ENCODE peak calls at places on chromosomes 6 and 20, in eight cellular contexts. B is small intestine; S is fibroblast of lung; A is SJSA1; T is HCT116; W is SK-N-SH; M is CD8-positive, alpha-beta memory T cell; F is sigmoid colon. I is an unnamed sample. For H3K36me3, the result is how much of the 10 kb centered on the place peaks cover.

GRCh38 chr6:111804627-111805235 is 68.5 kb downstream of the FYN start:
- DNase-seq in T (no peak), B (peak), S (peak), M (peak), F (no peak), W (no peak), A (peak), I (no peak)

GRCh38 chr6:84773431-84774173 is 9.2 kb upstream of the TBX18 start:
- DNase-seq in T (no peak), W (peak), M (no peak), A (no peak), F (no peak), S (no peak), B (no peak), I (no peak)

GRCh38 chr6:164628302-164628931 is 681.0 kb downstream of the C6orf118 start:
- DNase-seq in T (no peak), S (no peak), A (no peak), W (no peak), B (no peak), M (no peak), F (no peak), I (no peak)

GRCh38 chr20:1964061-1964460 is 29.8 kb downstream of the PDYN start:
- DNase-seq in M (no peak), A (no peak), B (no peak), S (no peak), T (no peak), W (no peak), F (peak), I (no peak)

GRCh38 chr6:122995930-122996796 is at the start of gene CLVS2:
- DNase-seq in W (peak), B (no peak), M (no peak), A (peak), T (no peak), F (peak), S (peak), I (no peak)

GRCh38 chr20:49690899-49691620 is 22.6 kb downstream of the B4GALT5 start:
- DNase-seq in M (no peak), A (no peak), F (no peak), B (peak), S (peak), W (no peak), T (peak), I (no peak)

GRCh38 chr6:62803094-62803493 is 408.2 kb upstream of the FKBP1C start:
- DNase-seq in A (no peak), F (no peak), W (no peak), T (no peak), M (no peak), S (no peak), B (no peak), I (peak)

GRCh38 chr6:90079555-90080490 is 185.6 kb downstream of the GJA10 start:
- DNase-seq in F (no peak), T (no peak), A (peak), M (peak), B (no peak), W (no peak), S (no peak), I (no peak)

GRCh38 chr6:145815875-145816274 is 1.3 kb upstream of the FBXO30 start:
- DNase-seq in W (peak), B (peak), T (no peak), F (no peak), M (no peak), S (peak), A (peak), I (no peak)

DNA sequence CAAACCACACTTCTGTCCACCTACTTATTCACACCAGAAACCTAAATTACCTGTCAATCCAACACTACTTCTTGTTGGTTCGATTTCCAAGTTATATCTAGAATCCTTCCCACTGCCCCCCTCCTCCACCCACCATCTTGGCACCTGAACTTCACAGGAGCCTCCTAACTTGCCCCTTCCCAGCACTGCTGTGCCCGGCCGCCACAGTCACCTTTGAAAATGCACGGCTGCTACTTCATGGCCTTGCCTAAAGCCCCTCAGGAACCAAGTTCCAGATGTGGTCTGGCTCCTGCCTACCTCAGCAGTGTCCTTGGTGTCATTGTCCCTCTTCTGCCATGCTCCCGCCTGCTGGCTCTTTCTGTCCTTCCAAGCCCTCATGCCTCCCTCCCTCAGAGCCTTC is 31.2 kb downstream of the PKIG start:
- DNase-seq in M (no peak), F (no peak), B (no peak), W (no peak), T (no peak), A (no peak), S (no peak), I (no peak)
- H3K27ac ChIP-seq in M (no peak), F (peak), B (no peak), W (no peak), T (no peak), A (no peak), S (no peak), I (no peak)

DNA sequence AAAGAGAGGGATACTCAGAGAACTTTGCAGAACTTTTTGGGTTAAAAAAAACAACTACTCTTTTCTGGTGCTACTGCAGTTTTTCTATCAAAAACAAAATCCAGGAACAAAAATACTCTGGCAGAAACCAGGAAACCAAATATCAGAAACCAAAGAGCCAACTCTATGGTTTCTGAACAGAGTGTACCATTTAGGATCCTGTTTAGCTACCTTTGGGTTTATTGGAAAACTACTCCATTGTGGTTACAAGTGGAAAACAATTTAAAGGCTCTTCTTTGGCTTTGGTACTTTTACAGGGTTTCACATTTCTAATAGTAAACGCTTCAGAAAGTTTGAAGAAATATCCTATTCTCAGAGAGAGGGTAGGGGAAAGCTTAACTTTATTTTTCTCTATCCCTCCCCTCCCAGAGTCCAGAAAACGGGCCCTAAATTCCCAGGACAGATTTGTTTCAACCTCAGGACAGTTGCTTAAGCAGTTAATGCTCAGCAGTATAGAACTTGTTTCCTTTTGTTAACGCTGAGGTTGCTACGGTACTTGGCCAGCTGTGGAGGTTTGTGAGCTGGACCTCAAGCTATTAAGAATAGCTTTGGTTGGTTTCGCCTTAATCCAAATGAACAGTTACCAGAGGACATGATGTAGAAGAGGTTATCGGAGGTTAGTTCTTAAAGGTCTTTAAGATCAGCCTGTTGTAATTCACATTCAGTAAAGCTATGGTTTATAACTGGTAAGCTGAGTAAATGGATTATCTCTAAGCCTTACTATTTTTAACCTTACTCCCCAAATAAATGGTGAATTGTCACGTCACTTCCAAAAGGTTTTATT is 47.9 kb downstream of the FOXO3 start:
- DNase-seq in A (no peak), B (no peak), S (peak), F (no peak), T (no peak), W (no peak), M (no peak), I (peak)
- H3K4me3 ChIP-seq in A (no peak), B (no peak), S (no peak), F (no peak), T (no peak), W (no peak), M (no peak), I (no peak)

DNA sequence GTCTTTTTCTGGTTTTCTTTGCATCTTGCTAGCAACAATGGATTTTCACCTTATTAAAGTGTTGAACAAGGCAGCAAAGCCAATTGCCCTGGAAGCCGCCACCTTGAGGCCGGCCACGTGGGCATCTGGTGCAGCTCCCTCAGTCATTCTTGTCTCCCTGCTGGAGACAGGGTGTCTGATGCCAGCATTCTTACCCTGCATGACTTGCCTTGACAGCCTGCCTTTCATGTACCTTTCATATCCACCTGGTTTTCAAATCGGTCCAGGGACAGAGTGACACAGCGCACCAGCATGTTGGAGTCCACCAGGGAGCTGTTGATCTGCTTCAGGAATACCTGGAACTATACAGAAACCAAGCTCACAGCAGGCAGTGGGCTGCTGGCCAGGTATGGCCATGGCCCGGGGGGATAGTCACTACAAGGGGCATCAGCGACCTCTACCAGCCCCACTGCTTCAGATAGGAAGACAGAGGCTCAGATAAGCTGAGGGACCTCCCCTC is 49.8 kb downstream of the MYH7B start:
- DNase-seq in W (no peak), F (peak), A (no peak), S (no peak), T (no peak), B (no peak), M (no peak), I (peak)
- H3K36me3 ChIP-seq in W (under half), F (half or more), A (half or more), S (half or more), T (under half), B (under half), M (half or more), I (half or more)

GRCh38 chr6:144361027-144361426 is 75.9 kb downstream of the UTRN start:
- DNase-seq in T (no peak), S (no peak), B (no peak), F (no peak), M (no peak), W (no peak), A (no peak), I (peak)

GRCh38 chr6:144364208-144364718 is 79.1 kb downstream of the UTRN start:
- DNase-seq in T (no peak), M (no peak), A (no peak), F (no peak), S (no peak), B (no peak), W (no peak), I (no peak)

GRCh38 chr6:144360401-144360800 is 75.3 kb downstream of the UTRN start:
- DNase-seq in M (no peak), T (no peak), B (no peak), S (no peak), W (no peak), F (no peak), A (no peak), I (peak)

GRCh38 chr6:144364727-144365126 is 79.6 kb downstream of the UTRN start:
- DNase-seq in F (no peak), W (no peak), B (no peak), S (no peak), M (no peak), A (no peak), T (no peak), I (no peak)

DNA sequence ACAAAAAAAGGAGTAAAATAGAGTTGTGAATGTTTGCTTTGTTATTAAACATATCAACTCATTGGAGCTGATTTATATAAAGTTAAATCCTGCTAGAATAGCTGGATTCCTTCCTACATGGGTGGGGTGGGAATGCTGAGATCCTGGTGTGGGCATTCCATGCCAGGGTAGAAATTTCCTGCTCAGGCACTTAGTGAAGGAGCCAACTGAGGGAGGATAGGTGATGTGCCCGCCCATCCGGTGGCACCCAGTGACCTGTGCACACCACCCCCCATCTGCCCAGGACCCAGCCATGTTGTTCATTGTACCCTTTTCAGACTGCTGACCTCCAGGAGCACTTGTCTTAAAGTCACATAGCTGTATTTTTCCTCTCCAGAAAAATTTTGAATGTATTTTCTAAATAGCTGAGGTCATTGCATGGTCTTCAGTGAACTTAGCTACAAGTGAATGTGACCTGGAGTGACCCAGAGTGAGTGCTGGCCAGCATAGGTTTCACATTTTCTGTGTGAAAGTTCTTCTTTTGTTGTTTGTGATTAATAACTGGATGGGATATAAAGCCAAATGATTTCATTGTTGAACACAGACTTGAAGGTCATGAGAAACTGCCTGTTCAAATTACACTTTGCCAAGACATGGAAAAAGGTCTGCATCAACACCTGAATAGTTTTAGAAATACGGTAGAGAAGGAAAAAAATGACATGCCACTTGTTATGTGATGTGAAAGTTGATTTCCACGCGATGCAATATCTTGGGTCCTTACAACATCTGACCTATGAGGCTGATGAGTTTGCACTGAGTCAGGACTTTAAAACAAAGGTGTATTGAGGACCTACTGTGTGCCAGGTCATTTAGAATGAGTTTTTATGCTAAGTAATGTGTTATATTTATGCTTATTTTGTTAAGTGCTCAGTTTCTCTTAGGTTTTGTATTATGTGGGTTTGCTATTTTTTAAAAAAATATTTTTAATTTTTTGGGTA is 77.2 kb downstream of the UTRN start:
- DNase-seq in S (peak), M (no peak), W (no peak), A (no peak), B (no peak), T (no peak), F (no peak), I (no peak)
- H3K27ac ChIP-seq in S (no peak), M (no peak), W (peak), A (no peak), B (peak), T (peak), F (peak), I (no peak)

DNA sequence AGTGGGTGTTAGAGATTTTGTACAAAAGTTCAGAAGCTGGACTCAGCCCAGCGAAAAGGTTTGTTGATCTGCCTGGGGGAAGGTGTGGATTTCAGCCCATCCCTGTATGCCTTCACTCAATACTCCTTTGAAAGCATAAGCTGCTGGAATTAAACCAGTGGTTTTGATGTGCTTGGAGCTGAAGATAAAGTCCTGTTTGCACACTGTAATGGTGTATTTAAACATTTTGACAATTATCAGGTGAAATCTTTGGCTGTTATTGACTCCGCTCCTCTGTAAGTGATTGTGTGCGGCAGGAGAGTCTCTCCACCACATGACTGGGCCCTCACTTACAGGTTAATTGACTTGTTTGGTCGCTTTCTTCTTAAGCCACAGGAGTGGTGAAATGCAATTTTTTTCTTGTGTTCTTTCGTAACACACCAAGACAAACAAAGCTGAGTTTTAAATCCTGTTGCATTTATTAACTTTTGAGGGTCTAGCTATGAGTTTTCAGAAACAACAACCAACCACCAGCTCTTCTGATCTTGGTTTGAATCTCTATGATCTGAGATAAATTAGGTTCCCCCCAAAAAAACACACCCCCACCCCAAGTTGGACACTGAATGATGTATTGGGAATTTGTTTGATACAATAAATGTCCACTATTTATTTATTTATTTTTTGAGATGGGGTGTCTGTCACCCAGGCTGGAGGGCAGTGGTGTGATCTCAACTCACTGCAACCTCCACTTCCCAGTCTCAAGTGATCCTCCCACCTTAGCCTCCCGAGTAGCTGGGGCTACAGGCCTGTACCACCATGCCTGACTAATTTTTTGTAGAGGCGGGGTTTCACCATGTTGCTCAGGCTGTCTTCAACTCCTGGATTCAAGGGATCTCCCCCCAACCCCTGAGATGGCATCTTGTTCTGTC is 46.3 kb upstream of the NCOA3 start:
- DNase-seq in W (no peak), M (no peak), B (no peak), T (no peak), A (no peak), S (peak), F (no peak), I (no peak)
- H3K4me3 ChIP-seq in W (no peak), M (no peak), B (no peak), T (no peak), A (no peak), S (no peak), F (no peak), I (no peak)

DNA sequence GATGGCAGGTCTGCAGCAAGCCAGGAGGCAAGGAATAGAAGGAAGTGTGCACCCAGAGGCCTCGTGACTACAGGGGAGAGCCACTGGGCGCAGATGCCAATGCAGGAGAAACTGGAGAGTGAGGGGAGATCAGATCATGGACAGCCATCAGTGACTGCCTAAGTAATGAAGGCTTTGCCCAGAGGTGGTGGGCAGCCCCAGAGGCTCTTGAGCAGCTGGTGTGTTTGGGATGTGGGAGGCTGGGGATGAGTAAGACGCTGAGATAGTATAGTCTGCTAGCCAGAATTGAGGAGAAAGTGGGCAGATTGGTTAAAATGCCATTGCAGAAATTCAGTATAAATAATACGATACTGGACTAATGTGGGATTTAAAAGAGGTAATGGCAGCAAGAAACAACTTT is 111.9 kb downstream of the MAP3K4 start:
- DNase-seq in F (no peak), S (no peak), M (no peak), W (no peak), T (no peak), B (no peak), A (no peak), I (no peak)
- H3K36me3 ChIP-seq in F (under half), S (under half), M (under half), W (under half), T (under half), B (under half), A (half or more), I (under half)

DNA sequence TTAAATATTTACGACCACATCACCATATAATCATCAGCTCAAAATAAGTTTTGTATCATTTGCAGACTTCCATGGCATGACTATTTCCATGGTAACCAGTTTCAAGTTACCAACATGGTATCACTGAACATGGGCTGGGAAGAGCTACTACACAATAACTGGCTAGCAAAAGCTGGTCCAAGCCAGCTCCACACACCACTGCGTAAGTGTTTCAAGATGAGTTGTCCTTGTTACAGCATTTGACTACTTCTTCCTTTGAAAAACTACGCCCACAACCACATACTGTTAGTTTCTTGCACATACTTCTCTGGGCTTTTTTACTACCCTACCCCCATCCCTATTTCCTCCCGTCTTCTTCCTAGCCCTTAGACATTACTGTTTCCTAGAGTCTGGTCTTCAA is 8.5 kb downstream of the CD164 start:
- DNase-seq in A (no peak), B (no peak), M (no peak), F (no peak), W (no peak), S (no peak), T (no peak), I (no peak)
- H3K27ac ChIP-seq in A (no peak), B (no peak), M (no peak), F (no peak), W (no peak), S (no peak), T (no peak), I (no peak)